ENCODE peak calls at places on chromosome 11, in six cellular contexts. Q is H9, B is IMR-90, V is H1, S is mesenchymal stem cell, H is neuronal stem cell. F is an unnamed sample.

GRCh38 chr11:117319214-117319840 is 3.3 kb upstream of the BACE1 start:
- DNase-seq in V (no peak), S (no peak), B (peak), Q (no peak), H (no peak), F (no peak)

GRCh38 chr11:1003159-1003558 is 33.4 kb downstream of the MUC6 start:
- DNase-seq in B (no peak), H (no peak), V (no peak), S (no peak), Q (no peak), F (no peak)

GRCh38 chr11:19679952-19680823 is 32.4 kb upstream of the NAV2 start:
- DNase-seq in V (peak), S (peak), B (peak), H (no peak), Q (peak), F (peak)

GRCh38 chr11:2775083-2775625 is 75.4 kb upstream of the KCNQ1OT1 start:
- DNase-seq in B (no peak), S (no peak), Q (no peak), H (no peak), V (no peak), F (no peak)

GRCh38 chr11:124050770-124051169 is 9.6 kb upstream of the OR10G7 start:
- DNase-seq in H (no peak), V (no peak), S (no peak), B (no peak), Q (no peak), F (no peak)

GRCh38 chr11:124740277-124740882 is 638 bp downstream of the NRGN start:
- DNase-seq in B (no peak), V (no peak), H (no peak), Q (peak), S (no peak), F (no peak)

GRCh38 chr11:70663815-70664214 is 265.5 kb downstream of the CTTN start:
- DNase-seq in H (no peak), S (no peak), B (no peak), Q (no peak), V (no peak), F (no peak)

GRCh38 chr11:93905384-93905783 is 55.0 kb upstream of the VSTM5 start:
- DNase-seq in V (no peak), B (peak), S (peak), H (no peak), Q (no peak), F (no peak)

GRCh38 chr11:11979487-11980117 is 28.8 kb downstream of the DKK3 start:
- DNase-seq in V (no peak), B (peak), H (no peak), S (peak), Q (no peak), F (peak)

GRCh38 chr11:85752890-85753581 is 57.9 kb downstream of the SYTL2 start:
- DNase-seq in Q (no peak), S (no peak), V (no peak), H (no peak), B (no peak), F (no peak)

GRCh38 chr11:118143661-118144185 is 8.9 kb downstream of the SCN4B start:
- DNase-seq in B (no peak), Q (no peak), V (no peak), H (no peak), S (no peak), F (no peak)

GRCh38 chr11:117315285-117316196 is 515 bp downstream of the BACE1 start:
- DNase-seq in S (peak), V (no peak), B (no peak), Q (no peak), H (no peak), F (no peak)

GRCh38 chr11:95556342-95557151 is 233.0 kb downstream of the FAM76B start:
- DNase-seq in V (no peak), B (peak), S (peak), H (peak), Q (no peak), F (peak)

GRCh38 chr11:1152316-1153104 is 5.2 kb upstream of the MUC5AC start:
- DNase-seq in H (no peak), Q (peak), V (no peak), B (peak), S (peak), F (no peak)

GRCh38 chr11:44822369-44822768 is 95.6 kb downstream of the TSPAN18 start:
- DNase-seq in H (no peak), B (no peak), Q (no peak), V (no peak), S (no peak), F (no peak)

GRCh38 chr11:128365044-128365443 is 222.3 kb downstream of the ETS1 start:
- DNase-seq in B (peak), Q (no peak), S (peak), V (no peak), H (peak), F (peak)

GRCh38 chr11:129141748-129142475 is 50.2 kb downstream of the ARHGAP32 start:
- DNase-seq in S (no peak), B (no peak), V (no peak), H (no peak), Q (no peak), F (no peak)

GRCh38 chr11:29328961-29329441 is 687.8 kb downstream of the KCNA4 start:
- DNase-seq in Q (no peak), H (peak), B (peak), V (no peak), S (peak), F (peak)

GRCh38 chr11:118608268-118609214 is 1.1 kb downstream of the PHLDB1 start:
- DNase-seq in B (peak), H (no peak), V (peak), Q (no peak), S (peak), F (peak)

GRCh38 chr11:93821617-93822016 is 28.8 kb downstream of the VSTM5 start:
- DNase-seq in V (no peak), H (no peak), B (no peak), S (no peak), Q (no peak), F (no peak)

GRCh38 chr11:24781288-24781687 is 284.4 kb downstream of the LUZP2 start:
- DNase-seq in Q (no peak), H (no peak), V (no peak), B (no peak), S (no peak), F (no peak)

GRCh38 chr11:14029971-14030531 is 67.5 kb downstream of the SPON1 start:
- DNase-seq in S (no peak), Q (no peak), B (peak), V (no peak), H (no peak), F (no peak)

GRCh38 chr11:12110714-12111481 is 508 bp downstream of the MICAL2 start:
- DNase-seq in H (peak), B (no peak), Q (peak), V (peak), S (peak), F (no peak)

GRCh38 chr11:81470446-81470845 is 1263.2 kb downstream of the FAM181B start:
- DNase-seq in Q (no peak), V (no peak), S (no peak), H (no peak), B (no peak), F (no peak)

GRCh38 chr11:17333799-17334586 is 17.6 kb upstream of the NCR3LG1 start:
- DNase-seq in S (no peak), B (no peak), H (no peak), V (no peak), Q (no peak), F (no peak)

GRCh38 chr11:57645716-57646085 is 4.0 kb downstream of the YPEL4 start:
- DNase-seq in Q (no peak), S (no peak), B (no peak), H (no peak), V (peak), F (peak)

GRCh38 chr11:27429740-27430451 is 42.7 kb downstream of the LGR4 start:
- DNase-seq in B (peak), V (no peak), H (no peak), Q (no peak), S (no peak), F (no peak)

GRCh38 chr11:106986261-106986660 is 32.0 kb downstream of the GUCY1A2 start:
- DNase-seq in H (no peak), B (peak), S (peak), Q (no peak), V (no peak), F (no peak)

GRCh38 chr11:67401495-67402191 is at the start of gene PPP1CA:
- DNase-seq in S (peak), V (peak), Q (peak), H (peak), B (peak), F (peak)

GRCh38 chr11:121367434-121367833 is 74.9 kb downstream of the SC5D start:
- DNase-seq in Q (no peak), H (no peak), V (no peak), B (peak), S (peak), F (no peak)

GRCh38 chr11:64376071-64376470 is 17.1 kb downstream of the RPS6KA4 start:
- DNase-seq in V (no peak), Q (no peak), H (no peak), S (no peak), B (no peak), F (no peak)

GRCh38 chr11:64379160-64379559 is 20.2 kb downstream of the RPS6KA4 start:
- DNase-seq in Q (no peak), V (no peak), S (no peak), H (no peak), B (no peak), F (no peak)

GRCh38 chr11:64381350-64381749 is 22.4 kb downstream of the RPS6KA4 start:
- DNase-seq in H (no peak), S (no peak), Q (no peak), B (no peak), V (no peak), F (no peak)

GRCh38 chr11:64379817-64380709 is 21.1 kb downstream of the RPS6KA4 start:
- DNase-seq in V (no peak), Q (no peak), H (no peak), B (no peak), S (no peak), F (no peak)

GRCh38 chr11:64378335-64378884 is 19.4 kb downstream of the RPS6KA4 start:
- DNase-seq in S (no peak), H (no peak), B (no peak), V (no peak), Q (no peak), F (no peak)
- H2AK5ac ChIP-seq in S (no peak), H (no peak), B (no peak), V (no peak), Q (no peak), F (no peak)

DNA sequence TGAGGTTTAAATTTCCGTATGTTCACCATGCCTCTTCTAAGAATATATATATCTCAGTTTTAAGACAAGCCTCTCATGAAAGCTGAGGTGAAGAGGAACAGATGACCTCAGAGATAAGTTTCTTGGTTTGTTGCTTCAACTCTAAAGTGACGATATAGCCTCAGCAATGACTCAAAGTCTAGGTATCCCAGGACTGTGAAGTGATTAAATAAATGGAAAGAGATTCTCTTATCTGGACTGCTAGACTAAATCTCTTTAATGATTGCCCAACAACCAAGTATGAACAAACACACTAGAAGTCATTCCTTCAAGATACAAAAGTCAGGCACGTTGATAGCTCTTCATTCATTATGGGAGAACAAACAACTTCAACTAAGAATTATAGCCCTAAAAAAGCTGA is 15.3 kb downstream of the CADM1 start:
- DNase-seq in S (peak), B (peak), V (no peak), H (no peak), Q (no peak), F (peak)
- H2BK15ac ChIP-seq in S (no peak), B (no peak), V (no peak), H (no peak), Q (no peak), F (no peak)

DNA sequence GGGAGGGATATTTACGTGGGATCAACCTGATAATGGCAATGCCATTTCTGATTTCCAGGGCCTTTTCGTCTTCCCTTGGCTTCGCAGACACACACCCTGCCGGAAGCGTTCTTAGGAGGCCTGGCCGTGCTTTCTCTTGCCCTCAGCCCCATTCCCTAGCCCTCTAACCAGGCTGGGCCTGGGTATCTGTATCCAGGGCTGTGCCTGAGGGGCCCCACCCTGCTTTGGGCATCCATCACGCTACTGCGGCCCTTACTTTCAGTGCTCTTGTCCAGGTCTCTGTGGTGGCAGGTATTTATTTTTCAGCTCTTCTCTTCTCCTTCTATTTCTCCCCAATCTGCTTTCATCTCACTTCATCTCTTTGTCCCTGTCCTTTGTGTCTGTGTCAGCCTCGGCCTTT is 105.0 kb downstream of the ZBTB16 start:
- DNase-seq in V (no peak), B (no peak), H (no peak), S (no peak), Q (no peak), F (no peak)
- H2AK5ac ChIP-seq in V (no peak), B (no peak), H (no peak), S (no peak), Q (no peak), F (no peak)

DNA sequence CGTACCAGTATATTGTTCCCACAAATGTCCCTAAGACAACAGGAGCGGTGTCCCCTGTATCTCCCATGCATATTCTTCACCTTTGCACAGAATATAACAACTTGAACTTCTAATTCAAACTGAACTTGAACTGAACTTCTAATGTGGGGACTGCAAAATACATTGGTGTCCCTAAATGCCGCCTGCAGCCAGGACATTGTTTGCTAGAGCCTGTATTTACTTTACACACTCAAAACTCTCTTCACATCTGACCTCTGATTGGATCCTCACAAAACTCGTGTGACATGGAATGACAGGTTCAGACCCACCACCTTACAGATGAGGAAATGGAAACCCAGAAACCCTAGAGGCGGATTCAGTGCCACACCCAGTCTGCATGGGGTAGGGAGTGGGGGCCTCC is 6.4 kb downstream of the CPT1A start:
- DNase-seq in B (no peak), H (no peak), Q (no peak), S (no peak), V (no peak), F (no peak)
- H2BK15ac ChIP-seq in B (no peak), H (no peak), Q (no peak), S (no peak), V (no peak), F (no peak)

GRCh38 chr11:66323684-66324083 is 6.8 kb upstream of the CD248 start:
- DNase-seq in V (no peak), S (no peak), Q (no peak), B (no peak), H (no peak), F (no peak)

GRCh38 chr11:66326261-66327111 is 9.6 kb upstream of the CD248 start:
- DNase-seq in H (no peak), B (no peak), V (peak), S (peak), Q (no peak), F (no peak)

GRCh38 chr11:66327171-66328035 is 8.8 kb downstream of the RIN1 start:
- DNase-seq in H (no peak), S (peak), V (peak), B (peak), Q (no peak), F (peak)

GRCh38 chr11:66324626-66325025 is 7.8 kb upstream of the CD248 start:
- DNase-seq in H (no peak), S (peak), V (no peak), B (no peak), Q (no peak), F (peak)

DNA sequence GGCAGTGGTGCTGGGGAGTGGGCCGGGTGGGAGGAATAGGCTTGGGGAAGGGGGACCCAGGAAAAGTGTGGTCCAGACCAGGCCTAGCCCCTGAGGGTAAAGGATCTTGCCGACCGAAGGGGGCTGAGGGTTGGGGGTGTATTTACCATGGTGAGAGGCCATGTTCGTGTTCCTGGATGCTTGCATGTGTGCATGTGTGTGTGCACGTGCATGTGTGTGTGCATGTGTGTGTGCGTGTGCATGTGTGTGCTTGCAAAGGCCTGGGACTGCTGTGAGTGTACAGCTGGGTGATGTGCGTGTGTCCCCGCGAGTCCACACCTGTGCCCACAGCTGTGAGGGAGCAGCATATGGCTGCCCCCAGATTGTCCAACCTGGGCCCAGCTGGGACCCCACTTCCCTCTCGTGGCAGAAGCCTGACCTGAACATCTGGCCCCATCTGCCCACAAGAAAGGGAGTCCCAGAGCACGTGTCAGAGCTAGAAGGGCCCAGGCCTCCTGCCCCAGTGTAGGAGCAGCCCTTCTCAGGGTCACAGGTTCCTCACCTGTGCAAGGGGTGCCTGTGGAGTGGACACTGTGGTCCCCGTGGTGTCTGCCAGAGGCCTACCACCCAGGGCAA is 8.4 kb upstream of the CD248 start:
- DNase-seq in Q (no peak), V (no peak), H (no peak), B (no peak), S (peak), F (no peak)
- H2AK5ac ChIP-seq in Q (no peak), V (no peak), H (peak), B (peak), S (peak), F (no peak)